ENCODE peak calls at places on chromosomes 1 and 21, in five cellular contexts. One of them, this sample, is unnamed.

GRCh38 chr1:182604128-182604834 is at the start of gene RGS16:
- DNase-seq in AG08396: peak
- DNase-seq in NCI-H774: peak
- DNase-seq in EL: peak
- DNase-seq in activated CD8-positive, alpha-beta memory T cell treated with anti-CD3 and anti-CD28 coated beads, Interleukin-2, amount 50 U/mL, for 48 hours: peak
- DNase-seq in this sample: peak

GRCh38 chr1:61152066-61152465 is 69.7 kb downstream of the NFIA start:
- DNase-seq in AG08396: no peak
- DNase-seq in NCI-H774: no peak
- DNase-seq in EL: no peak
- DNase-seq in activated CD8-positive, alpha-beta memory T cell treated with anti-CD3 and anti-CD28 coated beads, Interleukin-2, amount 50 U/mL, for 48 hours: no peak
- DNase-seq in this sample: no peak

GRCh38 chr1:212512731-212513559 is 80.2 kb downstream of the NENF start:
- DNase-seq in AG08396: peak
- DNase-seq in NCI-H774: no peak
- DNase-seq in EL: peak
- DNase-seq in activated CD8-positive, alpha-beta memory T cell treated with anti-CD3 and anti-CD28 coated beads, Interleukin-2, amount 50 U/mL, for 48 hours: no peak
- DNase-seq in this sample: no peak

GRCh38 chr21:17607684-17608083 is 5.0 kb downstream of the BTG3 start:
- DNase-seq in AG08396: no peak
- DNase-seq in NCI-H774: no peak
- DNase-seq in EL: no peak
- DNase-seq in activated CD8-positive, alpha-beta memory T cell treated with anti-CD3 and anti-CD28 coated beads, Interleukin-2, amount 50 U/mL, for 48 hours: no peak
- DNase-seq in this sample: no peak

GRCh38 chr1:105793541-105794146 is 1262.8 kb upstream of the PRMT6 start:
- DNase-seq in AG08396: peak
- DNase-seq in NCI-H774: peak
- DNase-seq in EL: peak
- DNase-seq in activated CD8-positive, alpha-beta memory T cell treated with anti-CD3 and anti-CD28 coated beads, Interleukin-2, amount 50 U/mL, for 48 hours: no peak
- DNase-seq in this sample: peak

GRCh38 chr1:183630748-183631147 is 4.8 kb downstream of the ARPC5 start:
- DNase-seq in AG08396: peak
- DNase-seq in NCI-H774: no peak
- DNase-seq in EL: peak
- DNase-seq in activated CD8-positive, alpha-beta memory T cell treated with anti-CD3 and anti-CD28 coated beads, Interleukin-2, amount 50 U/mL, for 48 hours: no peak
- DNase-seq in this sample: no peak

GRCh38 chr1:119631433-119632102 is 16.5 kb downstream of the ZNF697 start:
- DNase-seq in AG08396: peak
- DNase-seq in NCI-H774: no peak
- DNase-seq in EL: peak
- DNase-seq in activated CD8-positive, alpha-beta memory T cell treated with anti-CD3 and anti-CD28 coated beads, Interleukin-2, amount 50 U/mL, for 48 hours: no peak
- DNase-seq in this sample: peak

GRCh38 chr21:45632165-45632896 is 11.2 kb upstream of the PCBP3 start:
- DNase-seq in AG08396: no peak
- DNase-seq in NCI-H774: no peak
- DNase-seq in EL: no peak
- DNase-seq in activated CD8-positive, alpha-beta memory T cell treated with anti-CD3 and anti-CD28 coated beads, Interleukin-2, amount 50 U/mL, for 48 hours: no peak
- DNase-seq in this sample: no peak

GRCh38 chr1:201320168-201320842 is 37.0 kb downstream of the PKP1 start:
- DNase-seq in AG08396: no peak
- DNase-seq in NCI-H774: no peak
- DNase-seq in EL: no peak
- DNase-seq in activated CD8-positive, alpha-beta memory T cell treated with anti-CD3 and anti-CD28 coated beads, Interleukin-2, amount 50 U/mL, for 48 hours: no peak
- DNase-seq in this sample: no peak

GRCh38 chr1:208093754-208094719 is 150.1 kb downstream of the PLXNA2 start:
- DNase-seq in AG08396: peak
- DNase-seq in NCI-H774: peak
- DNase-seq in EL: peak
- DNase-seq in activated CD8-positive, alpha-beta memory T cell treated with anti-CD3 and anti-CD28 coated beads, Interleukin-2, amount 50 U/mL, for 48 hours: peak
- DNase-seq in this sample: no peak